ENCODE peak calls at places on chromosomes 11 and 22, in ten cellular contexts. L is stomach, G is ovary, R is GM23338, K is mammary epithelial cell, I is H7, D is pancreas, W is testis, C is adipocyte, Y is GM23248. X is an unnamed sample. For H3K36me3, the result is how much of the 10 kb centered on the place peaks cover.

GRCh38 chr11:69123593-69124545 is 31.9 kb upstream of the SMIM38 start:
- DNase-seq in L (no peak), G (no peak), R (peak), K (no peak), I (peak), D (no peak), W (no peak), C (no peak), Y (no peak), X (no peak)

GRCh38 chr11:128187377-128187776 is 400.0 kb downstream of the ETS1 start:
- DNase-seq in L (no peak), G (no peak), R (no peak), K (no peak), I (no peak), D (no peak), W (no peak), C (no peak), Y (no peak), X (no peak)

GRCh38 chr22:30430933-30431332 is 5.4 kb downstream of the MTFP1 start:
- DNase-seq in L (no peak), G (no peak), R (peak), K (no peak), I (peak), D (no peak), W (no peak), C (no peak), Y (no peak), X (no peak)

GRCh38 chr22:49040754-49041467 is 786.8 kb downstream of the BRD1 start:
- DNase-seq in L (no peak), G (no peak), R (no peak), K (no peak), I (peak), D (no peak), W (no peak), C (no peak), Y (no peak), X (no peak)

GRCh38 chr11:31850365-31850764 is 39.2 kb upstream of the PAX6 start:
- DNase-seq in L (no peak), G (no peak), R (no peak), K (no peak), I (no peak), D (no peak), W (no peak), C (no peak), Y (no peak), X (no peak)

GRCh38 chr11:60970369-60970774 is 1.1 kb upstream of the CD6 start:
- DNase-seq in L (peak), G (peak), R (peak), K (peak), I (peak), D (peak), W (peak), C (peak), Y (peak), X (no peak)

GRCh38 chr22:34055525-34056200 is 135.4 kb upstream of the LARGE1 start:
- DNase-seq in L (peak), G (no peak), R (peak), K (peak), I (peak), D (no peak), W (peak), C (no peak), Y (no peak), X (peak)

GRCh38 chr11:85682330-85683305 is 3.4 kb downstream of the CCDC89 start:
- DNase-seq in L (peak), G (peak), R (no peak), K (no peak), I (no peak), D (peak), W (peak), C (no peak), Y (peak), X (no peak)

GRCh38 chr11:9858218-9858617 is 194.3 kb downstream of the SWAP70 start:
- DNase-seq in L (no peak), G (no peak), R (no peak), K (no peak), I (no peak), D (no peak), W (no peak), C (no peak), Y (no peak), X (no peak)

GRCh38 chr11:14125529-14125928 is 163.0 kb downstream of the SPON1 start:
- DNase-seq in L (no peak), G (no peak), R (no peak), K (peak), I (no peak), D (no peak), W (no peak), C (no peak), Y (no peak), X (no peak)

GRCh38 chr11:113373306-113373705 is 14.3 kb upstream of the ANKK1 start:
- DNase-seq in L (no peak), G (no peak), R (no peak), K (peak), I (no peak), D (no peak), W (no peak), C (peak), Y (peak), X (no peak)

GRCh38 chr11:71563401-71563800 is 2.0 kb upstream of the KRTAP5-10 start:
- DNase-seq in L (no peak), G (no peak), R (peak), K (peak), I (peak), D (no peak), W (peak), C (peak), Y (peak), X (peak)

GRCh38 chr22:44537016-44537936 is 39.2 kb upstream of the RTL6 start:
- DNase-seq in L (no peak), G (no peak), R (no peak), K (no peak), I (peak), D (no peak), W (no peak), C (peak), Y (peak), X (no peak)

GRCh38 chr11:124415356-124415923 is 9.2 kb downstream of the OR8B4 start:
- DNase-seq in L (no peak), G (no peak), R (peak), K (no peak), I (peak), D (no peak), W (no peak), C (peak), Y (peak), X (no peak)

GRCh38 chr11:69992943-69993694 is 85.0 kb upstream of the ANO1 start:
- DNase-seq in L (peak), G (no peak), R (no peak), K (peak), I (no peak), D (no peak), W (no peak), C (no peak), Y (no peak), X (no peak)

GRCh38 chr11:100932474-100933100 is 197.0 kb downstream of the PGR start:
- DNase-seq in L (no peak), G (no peak), R (peak), K (peak), I (no peak), D (no peak), W (no peak), C (peak), Y (peak), X (no peak)

GRCh38 chr11:9396310-9396709 is 11.9 kb downstream of the IPO7 start:
- DNase-seq in L (no peak), G (no peak), R (no peak), K (no peak), I (no peak), D (no peak), W (no peak), C (no peak), Y (no peak), X (no peak)

GRCh38 chr22:43897751-43898261 is 6.0 kb upstream of the PNPLA5 start:
- DNase-seq in L (no peak), G (no peak), R (no peak), K (peak), I (no peak), D (no peak), W (no peak), C (peak), Y (peak), X (no peak)

GRCh38 chr11:82906236-82906635 is 4.7 kb downstream of the DDIAS start:
- DNase-seq in L (no peak), G (no peak), R (peak), K (peak), I (no peak), D (no peak), W (no peak), C (peak), Y (peak), X (no peak)

GRCh38 chr11:27718346-27718852 is 18.1 kb upstream of the BDNF start:
- DNase-seq in L (no peak), G (no peak), R (peak), K (peak), I (peak), D (no peak), W (peak), C (peak), Y (peak), X (peak)

GRCh38 chr11:130246719-130247118 is 68.0 kb downstream of the ZBTB44 start:
- DNase-seq in L (no peak), G (no peak), R (no peak), K (peak), I (no peak), D (no peak), W (no peak), C (peak), Y (peak), X (no peak)
- H3K36me3 ChIP-seq in L (under half), G (under half), R (under half), K (under half), I (under half), D (under half), W (under half), C (under half), Y (under half), X (under half)

DNA sequence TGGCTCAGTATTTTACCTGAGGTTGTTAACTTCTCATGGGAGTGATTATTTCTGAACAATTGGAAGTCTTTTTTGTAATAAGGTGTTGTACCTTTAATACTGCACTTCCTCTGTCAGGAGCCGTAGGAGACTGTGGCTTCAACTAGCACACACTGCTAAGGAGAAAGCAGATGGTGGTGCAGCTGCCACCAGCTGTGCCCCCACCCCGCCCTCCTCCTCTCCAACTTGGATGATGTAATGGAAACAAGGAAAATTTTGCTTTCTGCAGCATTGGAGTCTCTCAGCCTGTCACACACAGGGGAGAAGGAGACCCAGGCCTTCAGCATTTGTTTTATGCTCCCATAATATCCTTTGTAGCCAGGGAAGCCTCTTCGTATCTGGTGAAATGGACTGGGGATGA is 91.2 kb downstream of the TEAD1 start:
- DNase-seq in L (no peak), G (peak), R (no peak), K (no peak), I (no peak), D (no peak), W (no peak), C (peak), Y (no peak), X (no peak)
- H3K36me3 ChIP-seq in L (under half), G (under half), R (under half), K (under half), I (under half), D (under half), W (under half), C (under half), Y (under half), X (under half)

GRCh38 chr11:110434952-110435779 is 5.4 kb downstream of the FDX1 start:
- DNase-seq in L (peak), G (no peak), R (peak), K (peak), I (peak), D (peak), W (no peak), C (no peak), Y (peak), X (peak)
- H3K36me3 ChIP-seq in L (under half), G (under half), R (under half), K (under half), I (under half), D (under half), W (under half), C (under half), Y (under half), X (under half)

GRCh38 chr22:20949698-20950183 is 17.3 kb upstream of the AIFM3 start:
- DNase-seq in L (no peak), G (no peak), R (no peak), K (no peak), I (no peak), D (no peak), W (no peak), C (no peak), Y (no peak), X (no peak)
- H3K36me3 ChIP-seq in L (half or more), G (under half), R (under half), K (under half), I (under half), D (under half), W (under half), C (under half), Y (under half), X (under half)

GRCh38 chr22:27885977-27886842 is 32.8 kb downstream of the PITPNB start:
- DNase-seq in L (peak), G (peak), R (peak), K (peak), I (peak), D (no peak), W (peak), C (peak), Y (peak), X (no peak)
- H3K36me3 ChIP-seq in L (under half), G (under half), R (under half), K (under half), I (under half), D (under half), W (under half), C (half or more), Y (under half), X (under half)

DNA sequence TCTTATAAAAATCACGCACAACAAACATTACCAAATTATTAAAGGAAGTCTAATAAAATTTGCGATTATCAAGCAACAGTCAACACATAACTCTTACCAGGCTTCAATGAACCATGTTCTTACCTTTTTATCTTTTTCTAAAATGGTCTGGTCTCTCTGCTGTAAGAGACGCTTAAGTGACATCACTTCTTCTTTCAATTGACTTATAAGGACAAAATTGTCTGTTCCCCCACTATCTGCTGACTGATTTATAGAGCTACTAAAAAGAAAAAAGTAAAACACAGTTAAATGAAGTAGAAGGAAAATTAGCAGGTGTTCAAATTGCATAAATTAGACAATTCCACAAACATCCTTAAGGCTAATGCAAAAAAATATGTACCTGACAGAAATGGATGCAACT is 10.9 kb downstream of the FAM76B start:
- DNase-seq in L (no peak), G (no peak), R (no peak), K (no peak), I (no peak), D (no peak), W (no peak), C (no peak), Y (no peak), X (no peak)
- H3K36me3 ChIP-seq in L (half or more), G (under half), R (half or more), K (half or more), I (under half), D (under half), W (under half), C (half or more), Y (half or more), X (under half)

GRCh38 chr11:47161890-47162289 is 14.8 kb downstream of the ARFGAP2 start:
- DNase-seq in L (no peak), G (no peak), R (no peak), K (no peak), I (no peak), D (no peak), W (no peak), C (no peak), Y (peak), X (no peak)
- H3K36me3 ChIP-seq in L (half or more), G (under half), R (under half), K (under half), I (under half), D (under half), W (under half), C (under half), Y (under half), X (under half)

DNA sequence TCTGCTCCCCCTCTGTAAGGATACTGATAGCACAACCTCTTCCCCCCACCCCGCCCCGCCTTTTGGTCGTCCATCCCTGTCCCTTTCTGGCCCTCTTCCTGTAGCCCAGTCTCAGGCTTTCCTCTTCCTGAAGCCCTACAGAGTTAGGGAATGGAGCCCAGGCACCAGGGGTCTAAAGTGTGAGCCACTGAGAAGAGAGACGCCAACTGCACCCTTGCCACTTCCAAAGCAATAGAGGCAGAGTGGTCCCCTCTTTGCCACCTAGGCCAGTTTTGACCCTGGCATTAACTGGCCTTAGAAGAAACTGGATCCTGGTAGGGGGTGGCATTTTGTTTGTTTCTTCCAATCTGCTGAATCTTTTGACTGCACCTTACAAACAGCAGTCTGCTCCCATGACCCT is 9.8 kb upstream of the GRK2 start:
- DNase-seq in L (no peak), G (no peak), R (no peak), K (no peak), I (no peak), D (no peak), W (no peak), C (no peak), Y (no peak), X (peak)
- H3K36me3 ChIP-seq in L (half or more), G (under half), R (under half), K (under half), I (under half), D (under half), W (under half), C (half or more), Y (under half), X (under half)

X was measured in Caco-2.